ENCODE peak calls at places on chromosomes 4 and X, in four cellular contexts. K, B, J and R are unnamed samples.

GRCh38 chr4:150131581-150132228 is 53.5 kb downstream of the DCLK2 start:
- DNase-seq in K (no peak), B (no peak), J (no peak), R (no peak)

GRCh38 chrX:153777261-153778090 is 3.4 kb upstream of the SRPK3 start:
- DNase-seq in K (no peak), B (no peak), J (no peak), R (no peak)

GRCh38 chr4:128844931-128845330 is 35.4 kb downstream of the JADE1 start:
- DNase-seq in K (no peak), B (no peak), J (no peak), R (no peak)

GRCh38 chr4:158161561-158162354 is 11.1 kb downstream of the GASK1B start:
- DNase-seq in K (no peak), B (peak), J (no peak), R (no peak)

GRCh38 chr4:122733805-122734155 is 1.3 kb downstream of the BBS12 start:
- DNase-seq in K (no peak), B (no peak), J (no peak), R (no peak)

GRCh38 chr4:142271832-142272231 is 574.3 kb downstream of the INPP4B start:
- DNase-seq in K (no peak), B (no peak), J (no peak), R (no peak)

GRCh38 chr4:27397886-27398285 is 537.2 kb downstream of the STIM2 start:
- DNase-seq in K (no peak), B (no peak), J (no peak), R (no peak)

GRCh38 chrX:70422886-70423336 is at the start of gene GDPD2:
- DNase-seq in K (no peak), B (no peak), J (peak), R (no peak)

GRCh38 chr4:171809854-171810253 is 3.4 kb upstream of the GALNTL6 start:
- DNase-seq in K (no peak), B (no peak), J (no peak), R (no peak)

DNA sequence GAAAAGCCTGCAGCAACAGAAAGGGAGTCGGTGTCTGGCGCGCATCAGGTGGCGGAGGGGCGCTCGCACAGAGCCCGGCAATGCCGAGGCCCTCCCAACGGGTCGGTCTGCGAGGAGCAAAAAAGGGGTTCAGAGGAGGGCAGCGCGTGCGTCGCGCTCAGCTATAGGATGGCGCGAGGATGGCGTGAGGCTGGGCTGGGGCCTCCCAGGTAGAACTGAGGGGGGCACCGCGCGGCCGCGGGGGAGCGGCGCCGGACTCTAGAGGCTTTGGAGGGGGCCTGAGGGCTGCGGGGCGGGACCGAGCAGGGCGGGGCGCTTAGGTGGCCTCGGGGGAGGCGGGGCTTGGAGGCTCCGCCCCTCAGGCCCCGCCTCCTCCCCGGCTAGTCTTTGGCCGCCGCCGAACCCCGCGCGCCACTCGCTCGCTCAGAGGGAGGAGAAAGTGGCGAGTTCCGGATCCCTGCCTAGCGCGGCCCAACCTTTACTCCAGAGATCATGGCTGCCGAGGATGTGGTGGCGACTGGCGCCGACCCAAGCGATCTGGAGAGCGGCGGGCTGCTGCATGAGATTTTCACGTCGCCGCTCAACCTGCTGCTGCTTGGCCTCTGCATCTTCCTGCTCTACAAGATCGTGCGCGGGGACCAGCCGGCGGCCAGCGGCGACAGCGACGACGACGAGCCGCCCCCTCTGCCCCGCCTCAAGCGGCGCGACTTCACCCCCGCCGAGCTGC is at the start of gene PGRMC1:
- DNase-seq in K (peak), B (peak), J (peak), R (peak)
- TF ChIP-seq CTCF in K (no peak), B (no peak), J (no peak), R (no peak)

DNA sequence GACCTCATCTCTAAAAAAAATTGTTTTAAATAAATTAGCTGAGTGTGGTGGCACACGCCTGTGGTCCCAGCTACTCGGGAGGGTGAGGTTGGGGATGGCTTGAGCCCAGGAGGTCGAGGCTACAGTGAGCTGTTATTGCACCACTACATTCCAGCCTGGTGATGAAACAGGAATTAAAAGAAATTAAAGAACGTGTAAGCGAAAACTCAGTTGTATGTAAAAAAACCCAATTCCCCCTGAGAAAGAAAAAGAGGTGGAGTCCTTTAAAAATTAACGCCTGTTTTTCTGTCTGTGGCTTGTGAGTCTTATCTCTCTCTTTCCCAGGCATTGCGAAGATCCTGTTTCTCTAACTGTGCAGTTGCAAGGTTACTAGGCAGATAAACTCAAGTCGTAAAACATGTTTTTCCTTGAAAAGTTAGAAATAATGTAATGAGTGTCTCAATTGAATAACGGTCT is 22.1 kb downstream of the EPGN start:
- DNase-seq in K (no peak), B (no peak), J (peak), R (no peak)
- H3K4me3 ChIP-seq in K (no peak), B (no peak), J (no peak), R (no peak)

DNA sequence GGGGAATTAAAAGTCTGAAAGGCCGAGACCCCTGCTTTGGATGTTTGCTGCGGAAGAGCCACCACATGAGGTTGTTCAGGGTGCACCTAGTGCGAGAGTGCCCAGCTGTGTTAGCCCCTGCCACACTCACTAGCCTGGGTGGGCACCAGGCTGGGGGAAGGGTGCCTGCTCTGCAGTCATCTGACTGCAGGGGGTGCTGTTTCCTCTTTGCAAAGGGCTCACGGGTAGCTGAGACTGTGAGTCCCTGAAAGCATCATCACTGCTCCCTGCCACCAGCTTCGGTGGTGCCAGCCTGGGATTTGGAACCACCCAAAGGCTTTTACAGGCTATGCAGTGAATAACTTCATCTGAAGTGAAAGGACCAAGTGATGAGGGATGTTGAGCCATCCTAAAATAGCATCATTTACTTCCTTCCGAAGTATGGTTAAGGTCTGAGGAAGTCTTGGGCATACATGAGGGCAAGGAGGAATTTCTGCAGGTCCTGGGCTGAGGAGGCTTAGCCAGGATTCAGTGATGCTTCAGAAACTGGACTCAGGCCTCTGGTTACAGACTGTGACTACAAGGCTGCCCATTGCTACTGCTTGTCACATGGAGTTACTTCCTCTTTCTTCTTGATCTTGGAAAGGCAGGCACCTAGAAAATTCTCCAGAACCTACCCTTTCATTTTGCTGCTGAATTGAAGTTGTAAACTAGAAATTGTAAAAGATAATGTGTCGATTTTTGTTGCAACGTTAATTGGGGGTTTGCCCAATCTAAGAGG is 293.2 kb upstream of the PRPS2 start:
- DNase-seq in K (no peak), B (peak), J (peak), R (no peak)
- TF ChIP-seq CTCF in K (no peak), B (no peak), J (peak), R (peak)

DNA sequence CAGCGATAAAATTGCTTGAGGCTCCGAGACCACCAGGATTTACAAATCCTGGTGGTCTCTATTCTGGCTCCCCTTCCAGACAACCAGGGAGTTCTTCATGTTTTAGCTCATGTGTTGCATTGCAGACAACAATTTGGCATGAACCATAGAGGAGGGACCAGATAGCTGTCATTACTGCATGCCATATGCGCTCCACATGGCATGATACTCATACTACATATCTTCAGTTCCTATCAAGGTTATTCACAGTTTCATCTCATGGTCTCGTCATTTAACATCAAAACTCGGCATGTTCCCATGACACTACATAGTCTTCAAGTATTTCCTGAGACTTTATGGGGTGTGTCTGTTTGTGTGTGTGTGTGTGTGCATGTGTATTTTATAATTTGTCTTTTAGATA is 220.3 kb downstream of the OR13H1 start:
- DNase-seq in K (no peak), B (no peak), J (no peak), R (no peak)
- H3K4me3 ChIP-seq in K (no peak), B (peak), J (no peak), R (no peak)